ENCODE peak calls at places on chromosomes 13 and 19, in eight cellular contexts. One of them, this sample, is unnamed.

GRCh38 chr13:59119475-59119874 is 1044.3 kb downstream of the DIAPH3 start:
- DNase-seq in PC-9: no peak
- DNase-seq in H1: no peak
- DNase-seq in PC-3: no peak
- DNase-seq in fibroblast of lung: peak; percentile 38
- DNase-seq in GM23248: no peak
- DNase-seq in GM23338: no peak
- DNase-seq in endothelial cell of umbilical vein: peak; percentile 24
- DNase-seq in this sample: no peak

GRCh38 chr13:30869491-30869890 is 36.6 kb upstream of the MEDAG start:
- DNase-seq in PC-3: no peak
- DNase-seq in endothelial cell of umbilical vein: peak; percentile 8
- DNase-seq in H1: no peak
- DNase-seq in fibroblast of lung: peak; percentile 61
- DNase-seq in GM23248: peak; percentile 56
- DNase-seq in GM23338: no peak
- DNase-seq in PC-9: no peak
- DNase-seq in this sample: no peak

GRCh38 chr13:19632915-19633339 is 532 bp upstream of the MPHOSPH8 start:
- DNase-seq in H1: no peak
- DNase-seq in PC-9: no peak
- DNase-seq in GM23338: no peak
- DNase-seq in fibroblast of lung: no peak
- DNase-seq in endothelial cell of umbilical vein: no peak
- DNase-seq in PC-3: no peak
- DNase-seq in GM23248: no peak
- DNase-seq in this sample: no peak

GRCh38 chr19:41951686-41952172 is 7.4 kb downstream of the RABAC1 start:
- DNase-seq in fibroblast of lung: peak; percentile 47
- DNase-seq in GM23338: peak; percentile 94
- DNase-seq in H1: peak; percentile 76
- DNase-seq in PC-3: peak; percentile 87
- DNase-seq in GM23248: peak; percentile 59
- DNase-seq in endothelial cell of umbilical vein: peak; percentile 56
- DNase-seq in PC-9: no peak
- DNase-seq in this sample: peak; percentile 87

GRCh38 chr19:19860756-19861390 is 4.8 kb upstream of the ZNF253 start:
- DNase-seq in GM23248: no peak
- DNase-seq in fibroblast of lung: peak; percentile 3
- DNase-seq in PC-9: no peak
- DNase-seq in endothelial cell of umbilical vein: no peak
- DNase-seq in PC-3: no peak
- DNase-seq in GM23338: peak; percentile 97
- DNase-seq in H1: peak; percentile 93
- DNase-seq in this sample: peak; percentile 28

GRCh38 chr13:101712026-101712348 is 259.5 kb downstream of the ITGBL1 start:
- DNase-seq in PC-3: no peak
- DNase-seq in GM23248: no peak
- DNase-seq in fibroblast of lung: no peak
- DNase-seq in GM23338: no peak
- DNase-seq in endothelial cell of umbilical vein: peak; percentile 8
- DNase-seq in H1: no peak
- DNase-seq in PC-9: no peak
- DNase-seq in this sample: no peak

GRCh38 chr13:43489168-43489730 is 297.5 kb downstream of the ENOX1 start:
- DNase-seq in GM23338: no peak
- DNase-seq in GM23248: no peak
- DNase-seq in H1: no peak
- DNase-seq in PC-9: no peak
- DNase-seq in fibroblast of lung: no peak
- DNase-seq in PC-3: no peak
- DNase-seq in endothelial cell of umbilical vein: no peak
- DNase-seq in this sample: peak; percentile 6

GRCh38 chr13:94595006-94595942 is 678 bp downstream of the TGDS start:
- DNase-seq in GM23248: peak; percentile 71
- DNase-seq in PC-3: peak; percentile 12
- DNase-seq in H1: no peak
- DNase-seq in endothelial cell of umbilical vein: peak; percentile 49
- DNase-seq in PC-9: no peak
- DNase-seq in GM23338: peak; percentile 33
- DNase-seq in fibroblast of lung: peak; percentile 23
- DNase-seq in this sample: peak; percentile 34

GRCh38 chr19:14404322-14404721 is 14.8 kb downstream of the DDX39A start:
- DNase-seq in PC-3: no peak
- DNase-seq in GM23248: no peak
- DNase-seq in H1: no peak
- DNase-seq in GM23338: no peak
- DNase-seq in PC-9: no peak
- DNase-seq in fibroblast of lung: no peak
- DNase-seq in endothelial cell of umbilical vein: no peak
- DNase-seq in this sample: no peak

GRCh38 chr19:40671404-40671803 is 19.0 kb downstream of the NUMBL start:
- DNase-seq in GM23248: no peak
- DNase-seq in fibroblast of lung: no peak
- DNase-seq in GM23338: no peak
- DNase-seq in PC-9: no peak
- DNase-seq in endothelial cell of umbilical vein: no peak
- DNase-seq in PC-3: no peak
- DNase-seq in H1: no peak
- DNase-seq in this sample: no peak

GRCh38 chr13:43020794-43021193 is 2.6 kb upstream of the DNAJC15 start:
- DNase-seq in endothelial cell of umbilical vein: no peak
- DNase-seq in PC-9: no peak
- DNase-seq in fibroblast of lung: no peak
- DNase-seq in GM23248: no peak
- DNase-seq in H1: no peak
- DNase-seq in PC-3: peak; percentile 63
- DNase-seq in GM23338: no peak
- DNase-seq in this sample: no peak

DNA sequence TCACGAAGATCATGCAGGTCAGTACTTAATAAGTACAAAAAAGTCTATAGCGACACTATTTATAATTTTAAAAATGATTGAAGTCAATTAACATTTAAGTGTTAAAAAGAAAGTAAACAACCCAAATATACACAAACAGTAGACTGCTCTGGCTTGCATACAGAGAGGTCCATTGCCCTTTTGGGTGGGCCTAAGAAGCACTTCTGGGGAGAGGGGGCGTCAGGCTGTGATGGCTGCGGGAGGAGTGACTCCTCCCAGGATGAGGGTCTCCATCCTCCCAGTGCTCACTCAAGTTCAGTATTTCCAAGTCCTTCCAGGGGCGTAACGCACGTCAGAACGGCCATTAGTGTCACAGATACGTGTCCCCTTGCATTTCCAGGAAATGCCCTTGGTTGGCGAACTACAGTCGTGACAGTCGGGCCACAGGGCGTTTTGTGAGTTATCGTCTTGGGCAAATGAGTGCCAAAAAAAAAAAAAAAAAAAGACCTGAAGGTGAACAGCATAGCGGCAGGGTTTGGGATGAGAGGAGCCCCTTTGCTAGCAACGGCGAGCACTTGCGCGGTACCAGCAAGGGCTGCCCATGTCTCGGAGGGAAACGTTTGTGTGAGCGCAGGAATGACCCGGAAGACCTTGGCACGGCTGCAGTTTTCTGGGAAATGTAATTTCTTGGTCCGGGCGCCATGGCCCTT is at the start of gene SCGB2B2:
- DNase-seq in endothelial cell of umbilical vein: no peak
- DNase-seq in PC-3: peak; percentile 38
- DNase-seq in GM23338: peak; percentile 68
- DNase-seq in H1: no peak
- DNase-seq in fibroblast of lung: no peak
- DNase-seq in GM23248: no peak
- DNase-seq in PC-9: peak; percentile 56
- DNase-seq in this sample: no peak
- TF ChIP-seq EZH2 in endothelial cell of umbilical vein: no peak
- TF ChIP-seq EZH2 in PC-3: no peak
- TF ChIP-seq EZH2 in GM23338: no peak
- TF ChIP-seq EZH2 in H1: no peak
- TF ChIP-seq EZH2 in fibroblast of lung: no peak
- TF ChIP-seq EZH2 in GM23248: no peak
- TF ChIP-seq EZH2 in PC-9: no peak
- TF ChIP-seq EZH2 in this sample: no peak

DNA sequence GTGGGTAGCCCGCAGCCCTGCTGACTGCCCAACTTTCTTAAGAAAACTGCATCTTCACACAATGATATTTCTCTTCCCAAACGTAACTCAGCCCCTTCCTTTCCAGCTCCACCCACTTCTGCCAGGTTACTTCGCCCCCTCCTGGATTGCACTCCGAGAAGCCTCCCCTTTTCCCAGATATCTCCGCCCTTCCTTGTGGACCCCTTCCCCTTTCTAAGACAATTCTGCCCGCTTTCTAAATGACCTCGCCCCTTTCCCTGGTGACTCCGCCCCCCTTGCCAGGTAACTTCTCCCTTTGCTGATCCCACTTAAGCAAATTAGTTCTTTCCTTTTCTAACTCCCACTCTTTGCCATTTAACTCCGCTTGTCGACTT is 2.6 kb downstream of the VSIG10L start:
- DNase-seq in PC-3: no peak
- DNase-seq in H1: peak; percentile 53
- DNase-seq in fibroblast of lung: no peak
- DNase-seq in endothelial cell of umbilical vein: no peak
- DNase-seq in GM23338: peak; percentile 91
- DNase-seq in GM23248: no peak
- DNase-seq in PC-9: no peak
- DNase-seq in this sample: peak; percentile 66
- H3K4me3 ChIP-seq in PC-3: peak overlapping the region; percentile 72
- H3K4me3 ChIP-seq in H1: peak overlapping the region; percentile 62
- H3K4me3 ChIP-seq in fibroblast of lung: peak overlapping the region; percentile 71
- H3K4me3 ChIP-seq in endothelial cell of umbilical vein: peak overlapping the region; percentile 55
- H3K4me3 ChIP-seq in GM23338: peak overlapping the region; percentile 62
- H3K4me3 ChIP-seq in GM23248: peak overlapping the region; percentile 81
- H3K4me3 ChIP-seq in PC-9: peak overlapping the region; percentile 84
- H3K4me3 ChIP-seq in this sample: peak overlapping the region; percentile 53

GRCh38 chr19:29410974-29411615 is 114.7 kb upstream of the VSTM2B start:
- DNase-seq in endothelial cell of umbilical vein: no peak
- DNase-seq in GM23248: peak; percentile 7
- DNase-seq in PC-3: no peak
- DNase-seq in H1: no peak
- DNase-seq in PC-9: no peak
- DNase-seq in GM23338: no peak
- DNase-seq in fibroblast of lung: no peak
- DNase-seq in this sample: no peak
- TF ChIP-seq EZH2 in endothelial cell of umbilical vein: no peak
- TF ChIP-seq EZH2 in GM23248: no peak
- TF ChIP-seq EZH2 in PC-3: no peak
- TF ChIP-seq EZH2 in H1: no peak
- TF ChIP-seq EZH2 in PC-9: no peak
- TF ChIP-seq EZH2 in GM23338: no peak
- TF ChIP-seq EZH2 in fibroblast of lung: no peak
- TF ChIP-seq EZH2 in this sample: no peak

GRCh38 chr13:74148437-74148836 is 14.2 kb upstream of the KLF12 start:
- DNase-seq in PC-3: no peak
- DNase-seq in fibroblast of lung: no peak
- DNase-seq in GM23248: no peak
- DNase-seq in GM23338: no peak
- DNase-seq in PC-9: no peak
- DNase-seq in endothelial cell of umbilical vein: no peak
- DNase-seq in H1: no peak
- DNase-seq in this sample: no peak

GRCh38 chr13:74142257-74142656 is 8.1 kb upstream of the KLF12 start:
- DNase-seq in GM23338: no peak
- DNase-seq in fibroblast of lung: no peak
- DNase-seq in H1: no peak
- DNase-seq in GM23248: no peak
- DNase-seq in PC-3: no peak
- DNase-seq in endothelial cell of umbilical vein: no peak
- DNase-seq in PC-9: no peak
- DNase-seq in this sample: no peak

GRCh38 chr13:74144269-74144668 is 10.1 kb upstream of the KLF12 start:
- DNase-seq in fibroblast of lung: no peak
- DNase-seq in PC-9: no peak
- DNase-seq in PC-3: no peak
- DNase-seq in GM23338: no peak
- DNase-seq in endothelial cell of umbilical vein: no peak
- DNase-seq in H1: no peak
- DNase-seq in GM23248: no peak
- DNase-seq in this sample: no peak

DNA sequence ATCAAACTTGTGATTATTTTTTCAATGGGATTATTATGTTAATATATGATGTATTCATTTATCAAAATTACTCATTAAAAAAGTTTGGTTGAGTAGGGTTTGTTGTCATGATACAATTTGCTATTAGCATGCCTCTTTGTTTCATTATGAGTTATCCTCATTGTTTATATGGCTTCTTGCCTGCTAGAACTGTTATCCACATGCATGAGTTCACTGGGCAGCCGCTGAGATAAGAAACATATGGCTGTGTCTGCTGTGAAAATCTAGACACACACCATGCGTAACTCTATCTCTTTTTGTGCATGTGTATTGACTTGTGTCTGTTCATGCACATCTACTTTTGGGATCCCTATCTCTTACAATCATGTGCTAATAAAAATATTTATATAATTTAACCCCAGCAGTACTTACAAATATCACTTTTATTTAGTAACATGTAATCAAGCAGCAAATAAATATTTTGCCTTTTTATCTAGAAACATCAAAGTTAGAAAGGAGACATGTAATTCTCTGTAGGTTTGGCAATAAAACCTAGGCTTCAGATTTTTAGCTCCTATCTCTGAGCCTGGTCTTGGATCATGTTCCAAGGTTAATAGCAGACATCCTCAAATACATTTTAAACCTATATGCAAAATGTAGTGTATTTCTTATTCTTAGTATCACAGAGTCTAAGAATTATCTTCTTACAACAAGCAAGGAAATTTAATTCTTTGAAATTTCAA is 11.2 kb upstream of the KLF12 start:
- DNase-seq in GM23248: peak; percentile 62
- DNase-seq in fibroblast of lung: peak; percentile 81
- DNase-seq in H1: no peak
- DNase-seq in endothelial cell of umbilical vein: no peak
- DNase-seq in PC-3: no peak
- DNase-seq in GM23338: no peak
- DNase-seq in PC-9: no peak
- DNase-seq in this sample: peak; percentile 23
- H3K4me3 ChIP-seq in GM23248: no peak overlapping the region
- H3K4me3 ChIP-seq in fibroblast of lung: no peak overlapping the region
- H3K4me3 ChIP-seq in H1: no peak overlapping the region
- H3K4me3 ChIP-seq in endothelial cell of umbilical vein: no peak overlapping the region
- H3K4me3 ChIP-seq in PC-3: no peak overlapping the region
- H3K4me3 ChIP-seq in GM23338: no peak overlapping the region
- H3K4me3 ChIP-seq in PC-9: no peak overlapping the region
- H3K4me3 ChIP-seq in this sample: no peak overlapping the region